ENCODE peak calls at places on chromosomes 2 and 18, in seven cellular contexts. One of them, this sample, is unnamed.

GRCh38 chr18:58213931-58214431 is 170.0 kb downstream of the NEDD4L start:
- DNase-seq in psoas muscle: no peak
- DNase-seq in HCT116: no peak
- DNase-seq in tibial artery: no peak
- DNase-seq in OCI-LY7: no peak
- DNase-seq in effector memory CD4-positive, alpha-beta T cell: no peak
- DNase-seq in cardiac muscle cell: no peak
- DNase-seq in this sample: no peak

GRCh38 chr2:235170536-235171510 is 219.0 kb downstream of the SH3BP4 start:
- DNase-seq in psoas muscle: no peak
- DNase-seq in tibial artery: no peak
- DNase-seq in OCI-LY7: no peak
- DNase-seq in effector memory CD4-positive, alpha-beta T cell: no peak
- DNase-seq in HCT116: peak; percentile 56
- DNase-seq in cardiac muscle cell: peak; percentile 27
- DNase-seq in this sample: no peak

GRCh38 chr2:235745597-235745996 is 251.8 kb downstream of the AGAP1 start:
- DNase-seq in tibial artery: no peak
- DNase-seq in HCT116: no peak
- DNase-seq in effector memory CD4-positive, alpha-beta T cell: no peak
- DNase-seq in cardiac muscle cell: no peak
- DNase-seq in OCI-LY7: no peak
- DNase-seq in psoas muscle: no peak
- DNase-seq in this sample: no peak

GRCh38 chr2:23900133-23900926 is 26.6 kb downstream of the ATAD2B start:
- DNase-seq in effector memory CD4-positive, alpha-beta T cell: no peak
- DNase-seq in psoas muscle: no peak
- DNase-seq in HCT116: peak; percentile 33
- DNase-seq in tibial artery: no peak
- DNase-seq in OCI-LY7: no peak
- DNase-seq in cardiac muscle cell: no peak
- DNase-seq in this sample: no peak

GRCh38 chr2:100660851-100661584 is 98.2 kb downstream of the PDCL3 start:
- DNase-seq in cardiac muscle cell: no peak
- DNase-seq in psoas muscle: no peak
- DNase-seq in tibial artery: no peak
- DNase-seq in effector memory CD4-positive, alpha-beta T cell: no peak
- DNase-seq in OCI-LY7: no peak
- DNase-seq in HCT116: no peak
- DNase-seq in this sample: no peak

GRCh38 chr2:30341500-30342267 is 105.4 kb upstream of the LCLAT1 start:
- DNase-seq in HCT116: no peak
- DNase-seq in effector memory CD4-positive, alpha-beta T cell: no peak
- DNase-seq in OCI-LY7: no peak
- DNase-seq in psoas muscle: no peak
- DNase-seq in cardiac muscle cell: no peak
- DNase-seq in tibial artery: no peak
- DNase-seq in this sample: no peak

GRCh38 chr18:31679133-31679731 is 5.1 kb downstream of the B4GALT6 start:
- DNase-seq in psoas muscle: no peak
- DNase-seq in cardiac muscle cell: no peak
- DNase-seq in tibial artery: no peak
- DNase-seq in effector memory CD4-positive, alpha-beta T cell: no peak
- DNase-seq in OCI-LY7: no peak
- DNase-seq in HCT116: peak; percentile 63
- DNase-seq in this sample: no peak

GRCh38 chr2:238898534-238899281 is 50.8 kb downstream of the TWIST2 start:
- DNase-seq in OCI-LY7: no peak
- DNase-seq in effector memory CD4-positive, alpha-beta T cell: no peak
- DNase-seq in psoas muscle: no peak
- DNase-seq in tibial artery: no peak
- DNase-seq in cardiac muscle cell: no peak
- DNase-seq in HCT116: no peak
- DNase-seq in this sample: no peak

GRCh38 chr2:100270381-100271146 is 51.7 kb downstream of the LONRF2 start:
- DNase-seq in HCT116: no peak
- DNase-seq in psoas muscle: no peak
- DNase-seq in tibial artery: no peak
- DNase-seq in effector memory CD4-positive, alpha-beta T cell: no peak
- DNase-seq in cardiac muscle cell: no peak
- DNase-seq in OCI-LY7: no peak
- DNase-seq in this sample: no peak

GRCh38 chr18:58669731-58670379 is 1.4 kb upstream of the MALT1 start:
- DNase-seq in tibial artery: no peak
- DNase-seq in effector memory CD4-positive, alpha-beta T cell: no peak
- DNase-seq in psoas muscle: no peak
- DNase-seq in HCT116: peak; percentile 78
- DNase-seq in OCI-LY7: no peak
- DNase-seq in cardiac muscle cell: no peak
- DNase-seq in this sample: no peak

GRCh38 chr2:28063492-28063962 is 173.0 kb downstream of the BABAM2 start:
- DNase-seq in tibial artery: no peak
- DNase-seq in psoas muscle: no peak
- DNase-seq in OCI-LY7: no peak
- DNase-seq in effector memory CD4-positive, alpha-beta T cell: no peak
- DNase-seq in cardiac muscle cell: no peak
- DNase-seq in HCT116: no peak
- DNase-seq in this sample: no peak

GRCh38 chr2:176115883-176116813 is at the start of gene HOXD10:
- DNase-seq in psoas muscle: no peak
- DNase-seq in OCI-LY7: no peak
- DNase-seq in effector memory CD4-positive, alpha-beta T cell: no peak
- DNase-seq in HCT116: no peak
- DNase-seq in tibial artery: no peak
- DNase-seq in cardiac muscle cell: no peak
- DNase-seq in this sample: no peak

GRCh38 chr2:172098650-172099471 is 3.8 kb downstream of the DLX2 start:
- DNase-seq in effector memory CD4-positive, alpha-beta T cell: peak; percentile 29
- DNase-seq in cardiac muscle cell: peak; percentile 67
- DNase-seq in tibial artery: no peak
- DNase-seq in HCT116: no peak
- DNase-seq in psoas muscle: peak; percentile 58
- DNase-seq in OCI-LY7: no peak
- DNase-seq in this sample: no peak

GRCh38 chr2:134087371-134087921 is 166.4 kb upstream of the MGAT5 start:
- DNase-seq in cardiac muscle cell: no peak
- DNase-seq in effector memory CD4-positive, alpha-beta T cell: no peak
- DNase-seq in HCT116: no peak
- DNase-seq in psoas muscle: no peak
- DNase-seq in OCI-LY7: no peak
- DNase-seq in tibial artery: no peak
- DNase-seq in this sample: no peak

GRCh38 chr2:200812122-200813022 is 662 bp downstream of the BZW1 start:
- DNase-seq in psoas muscle: peak; percentile 82
- DNase-seq in cardiac muscle cell: peak; percentile 85
- DNase-seq in effector memory CD4-positive, alpha-beta T cell: peak; percentile 52
- DNase-seq in OCI-LY7: peak; percentile 77
- DNase-seq in HCT116: peak; percentile 15
- DNase-seq in tibial artery: peak; percentile 81
- DNase-seq in this sample: peak; percentile 33

GRCh38 chr2:130728007-130728454 is 839 bp upstream of the GPR148 start:
- DNase-seq in cardiac muscle cell: peak; percentile 52
- DNase-seq in effector memory CD4-positive, alpha-beta T cell: peak; percentile 58
- DNase-seq in OCI-LY7: peak; percentile 17
- DNase-seq in tibial artery: no peak
- DNase-seq in HCT116: no peak
- DNase-seq in psoas muscle: no peak
- DNase-seq in this sample: no peak

GRCh38 chr18:75915941-75916640 is 488.6 kb upstream of the SMIM21 start:
- DNase-seq in OCI-LY7: no peak
- DNase-seq in psoas muscle: no peak
- DNase-seq in tibial artery: no peak
- DNase-seq in effector memory CD4-positive, alpha-beta T cell: no peak
- DNase-seq in cardiac muscle cell: peak; percentile 77
- DNase-seq in HCT116: no peak
- DNase-seq in this sample: no peak

GRCh38 chr2:37326285-37326684 is 1.7 kb upstream of the PRKD3 start:
- DNase-seq in psoas muscle: no peak
- DNase-seq in effector memory CD4-positive, alpha-beta T cell: no peak
- DNase-seq in tibial artery: peak; percentile 65
- DNase-seq in OCI-LY7: no peak
- DNase-seq in HCT116: no peak
- DNase-seq in cardiac muscle cell: no peak
- DNase-seq in this sample: no peak

GRCh38 chr2:20615046-20615465 is 35.8 kb downstream of the HS1BP3 start:
- DNase-seq in effector memory CD4-positive, alpha-beta T cell: no peak
- DNase-seq in OCI-LY7: no peak
- DNase-seq in cardiac muscle cell: no peak
- DNase-seq in HCT116: no peak
- DNase-seq in tibial artery: no peak
- DNase-seq in psoas muscle: no peak
- DNase-seq in this sample: no peak

GRCh38 chr2:144545787-144546186 is 25.9 kb upstream of the ZEB2 start:
- DNase-seq in cardiac muscle cell: no peak
- DNase-seq in OCI-LY7: no peak
- DNase-seq in tibial artery: no peak
- DNase-seq in psoas muscle: no peak
- DNase-seq in effector memory CD4-positive, alpha-beta T cell: no peak
- DNase-seq in HCT116: no peak
- DNase-seq in this sample: no peak

GRCh38 chr2:144548088-144548487 is 28.2 kb upstream of the ZEB2 start:
- DNase-seq in psoas muscle: no peak
- DNase-seq in tibial artery: no peak
- DNase-seq in effector memory CD4-positive, alpha-beta T cell: no peak
- DNase-seq in OCI-LY7: peak; percentile 35
- DNase-seq in HCT116: no peak
- DNase-seq in cardiac muscle cell: no peak
- DNase-seq in this sample: no peak

GRCh38 chr2:144546933-144547332 is 27.0 kb upstream of the ZEB2 start:
- DNase-seq in OCI-LY7: no peak
- DNase-seq in HCT116: no peak
- DNase-seq in effector memory CD4-positive, alpha-beta T cell: no peak
- DNase-seq in cardiac muscle cell: no peak
- DNase-seq in tibial artery: no peak
- DNase-seq in psoas muscle: no peak
- DNase-seq in this sample: no peak

GRCh38 chr2:144548532-144549191 is 28.7 kb upstream of the ZEB2 start:
- DNase-seq in effector memory CD4-positive, alpha-beta T cell: no peak
- DNase-seq in tibial artery: no peak
- DNase-seq in OCI-LY7: peak; percentile 83
- DNase-seq in HCT116: no peak
- DNase-seq in psoas muscle: no peak
- DNase-seq in cardiac muscle cell: no peak
- DNase-seq in this sample: no peak

DNA sequence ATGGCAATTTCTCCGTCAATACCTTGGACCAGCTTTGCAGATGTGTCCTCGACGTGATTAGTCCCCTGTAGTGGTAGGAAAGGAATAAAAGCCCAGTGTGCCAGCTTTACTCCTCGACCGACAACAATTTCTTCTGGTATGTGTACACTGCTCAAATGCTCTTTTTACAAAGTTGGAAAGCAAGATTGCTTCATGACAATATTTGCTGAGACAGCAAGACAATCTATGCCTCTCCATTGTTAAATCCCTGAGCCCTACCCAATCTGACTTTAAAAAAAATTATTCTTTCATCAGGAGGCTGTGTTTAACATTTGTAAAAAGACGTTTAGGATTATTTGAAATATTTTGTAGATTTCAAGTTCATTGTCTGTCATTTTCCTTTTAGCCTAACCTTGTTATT is 27.6 kb upstream of the ZEB2 start:
- DNase-seq in effector memory CD4-positive, alpha-beta T cell: no peak
- DNase-seq in tibial artery: no peak
- DNase-seq in cardiac muscle cell: no peak
- DNase-seq in psoas muscle: no peak
- DNase-seq in OCI-LY7: no peak
- DNase-seq in HCT116: no peak
- DNase-seq in this sample: no peak
- H3K27ac ChIP-seq in effector memory CD4-positive, alpha-beta T cell: no peak overlapping the region
- H3K27ac ChIP-seq in tibial artery: no peak overlapping the region
- H3K27ac ChIP-seq in cardiac muscle cell: no peak overlapping the region
- H3K27ac ChIP-seq in psoas muscle: no peak overlapping the region
- H3K27ac ChIP-seq in OCI-LY7: no peak overlapping the region
- H3K27ac ChIP-seq in HCT116: no peak overlapping the region
- H3K27ac ChIP-seq in this sample: no peak overlapping the region

DNA sequence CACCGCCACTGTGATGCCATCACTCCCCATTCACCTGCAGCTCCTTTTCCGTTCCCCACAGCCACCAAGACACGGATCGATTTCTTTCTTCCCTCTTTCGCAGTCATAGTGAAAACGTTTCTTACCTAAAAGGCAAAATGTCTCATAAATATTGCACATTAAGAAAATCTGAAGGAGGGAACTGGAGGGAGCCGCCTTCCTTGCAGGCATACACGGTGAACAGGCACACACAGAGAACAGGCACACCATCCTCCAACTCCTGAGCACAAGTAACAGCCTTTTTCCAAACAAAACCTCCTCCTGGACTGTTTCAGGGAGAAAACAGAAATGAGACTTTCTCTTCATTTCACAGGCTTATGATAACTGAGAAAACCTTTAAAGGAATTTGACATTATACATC is 17.0 kb downstream of the MRPS5 start:
- DNase-seq in OCI-LY7: no peak
- DNase-seq in HCT116: no peak
- DNase-seq in effector memory CD4-positive, alpha-beta T cell: no peak
- DNase-seq in cardiac muscle cell: no peak
- DNase-seq in psoas muscle: no peak
- DNase-seq in tibial artery: no peak
- DNase-seq in this sample: no peak
- H3K36me3 ChIP-seq in OCI-LY7: peaks cover 99% of the 10 kb centered on the region
- H3K36me3 ChIP-seq in HCT116: peaks cover 64% of the 10 kb centered on the region
- H3K36me3 ChIP-seq in effector memory CD4-positive, alpha-beta T cell: peaks cover 77% of the 10 kb centered on the region
- H3K36me3 ChIP-seq in cardiac muscle cell: peaks cover 84% of the 10 kb centered on the region
- H3K36me3 ChIP-seq in psoas muscle: peaks cover 100% of the 10 kb centered on the region
- H3K36me3 ChIP-seq in tibial artery: peaks cover 99% of the 10 kb centered on the region
- H3K36me3 ChIP-seq in this sample: peaks cover 81% of the 10 kb centered on the region

GRCh38 chr2:120552079-120552478 is 183.6 kb upstream of the GLI2 start:
- DNase-seq in effector memory CD4-positive, alpha-beta T cell: no peak
- DNase-seq in psoas muscle: no peak
- DNase-seq in cardiac muscle cell: no peak
- DNase-seq in HCT116: no peak
- DNase-seq in OCI-LY7: no peak
- DNase-seq in tibial artery: no peak
- DNase-seq in this sample: no peak
- H3K4me1 ChIP-seq in effector memory CD4-positive, alpha-beta T cell: no peaks in the 10 kb centered on the region
- H3K4me1 ChIP-seq in psoas muscle: peaks cover 31% of the 10 kb centered on the region
- H3K4me1 ChIP-seq in cardiac muscle cell: no peaks in the 10 kb centered on the region
- H3K4me1 ChIP-seq in HCT116: peaks cover 4% of the 10 kb centered on the region
- H3K4me1 ChIP-seq in OCI-LY7: no peaks in the 10 kb centered on the region
- H3K4me1 ChIP-seq in tibial artery: peaks cover 27% of the 10 kb centered on the region
- H3K4me1 ChIP-seq in this sample: peaks cover 28% of the 10 kb centered on the region

DNA sequence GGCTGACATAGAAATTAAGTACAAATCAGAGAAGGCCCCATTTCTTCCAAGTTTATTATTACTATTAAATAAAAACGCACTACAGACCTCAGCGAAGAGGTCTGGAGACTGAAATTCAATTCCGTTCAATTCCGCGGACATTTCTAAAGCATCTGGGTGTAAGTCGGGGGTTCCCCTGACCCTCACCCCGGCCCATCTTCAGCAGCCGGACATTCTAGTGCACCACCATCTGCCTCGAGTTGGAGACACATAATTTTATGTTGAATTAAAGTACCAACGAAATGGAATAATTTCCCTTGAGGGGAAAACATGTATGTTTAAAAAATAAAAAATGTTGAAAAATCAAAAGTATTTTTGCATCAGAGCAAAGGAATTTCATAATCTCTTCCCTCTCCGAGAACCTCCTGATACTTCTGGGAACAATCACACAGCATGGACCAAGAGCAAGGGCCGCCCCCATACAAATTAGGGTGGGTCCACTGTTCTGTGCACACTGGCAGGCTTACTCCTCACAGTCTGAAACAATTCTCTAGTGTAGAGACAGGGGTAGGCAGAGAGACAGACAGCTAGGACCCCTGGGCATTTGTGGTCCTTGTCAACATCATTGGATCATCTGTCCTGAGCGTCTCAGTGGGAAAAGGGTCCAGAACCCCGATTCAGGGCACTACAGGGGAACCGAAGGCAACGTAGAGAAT is 29.3 kb downstream of the MBP start:
- DNase-seq in HCT116: no peak
- DNase-seq in OCI-LY7: no peak
- DNase-seq in effector memory CD4-positive, alpha-beta T cell: no peak
- DNase-seq in tibial artery: no peak
- DNase-seq in psoas muscle: no peak
- DNase-seq in cardiac muscle cell: no peak
- DNase-seq in this sample: no peak
- H3K27ac ChIP-seq in HCT116: peak overlapping the region; percentile 96
- H3K27ac ChIP-seq in OCI-LY7: peak overlapping the region; percentile 91
- H3K27ac ChIP-seq in effector memory CD4-positive, alpha-beta T cell: peak overlapping the region; percentile 83
- H3K27ac ChIP-seq in tibial artery: peak overlapping the region; percentile 54
- H3K27ac ChIP-seq in psoas muscle: peak overlapping the region; percentile 86
- H3K27ac ChIP-seq in cardiac muscle cell: no peak overlapping the region
- H3K27ac ChIP-seq in this sample: peak overlapping the region; percentile 79